ENCODE peak calls at places on chromosomes 13 and 19, in eight cellular contexts. R is AG09309; K is GM12865; N is CD4-positive, alpha-beta T cell; C is HS-27A; E is hepatic stellate cell; Z is activated effector memory CD4-positive, alpha-beta T cell treated with Interleukin-2 at 50 U/mL for 16 hours; B is tibial artery. D is an unnamed sample.

GRCh38 chr13:67619346-67619745 is 389.2 kb upstream of the PCDH9 start:
- DNase-seq in C (no peak), E (peak), Z (no peak), N (no peak), K (no peak), B (no peak), R (no peak), D (no peak)

GRCh38 chr13:51261610-51262249 is 39.5 kb downstream of the FAM124A start:
- DNase-seq in E (no peak), Z (no peak), R (no peak), C (no peak), N (no peak), K (no peak), B (no peak), D (no peak)

GRCh38 chr13:28568286-28568685 is 73.4 kb upstream of the FLT1 start:
- DNase-seq in B (no peak), K (peak), E (no peak), Z (no peak), C (no peak), N (no peak), R (no peak), D (peak)

GRCh38 chr19:37989855-37990254 is 82.8 kb downstream of the SIPA1L3 start:
- DNase-seq in K (no peak), C (no peak), B (no peak), R (no peak), E (no peak), N (no peak), Z (no peak), D (no peak)

GRCh38 chr13:80463673-80464352 is 122.9 kb upstream of the SPRY2 start:
- DNase-seq in K (no peak), E (no peak), Z (no peak), C (no peak), B (no peak), R (no peak), N (no peak), D (peak)

GRCh38 chr13:113731192-113732175 is 27.5 kb upstream of the TMEM255B start:
- DNase-seq in Z (no peak), N (no peak), R (no peak), K (no peak), B (no peak), E (no peak), C (no peak), D (no peak)

GRCh38 chr13:44792096-44792495 is 197.2 kb downstream of the NUFIP1 start:
- DNase-seq in N (no peak), K (no peak), C (no peak), E (no peak), Z (no peak), R (no peak), B (no peak), D (peak)

GRCh38 chr19:13138171-13138915 is 11.8 kb downstream of the STX10 start:
- DNase-seq in K (no peak), Z (no peak), N (no peak), C (no peak), R (no peak), B (no peak), E (no peak), D (no peak)

GRCh38 chr13:38783992-38784875 is 97.4 kb downstream of the FREM2 start:
- DNase-seq in B (no peak), E (no peak), C (no peak), N (no peak), R (no peak), Z (no peak), K (no peak), D (no peak)

GRCh38 chr13:32895296-32895695 is 120.9 kb upstream of the KL start:
- DNase-seq in R (no peak), E (no peak), N (no peak), B (no peak), Z (no peak), C (no peak), K (no peak), D (no peak)

GRCh38 chr13:80828759-80829158 is 487.8 kb upstream of the SPRY2 start:
- DNase-seq in K (no peak), N (no peak), Z (no peak), R (no peak), C (no peak), B (no peak), E (no peak), D (no peak)